ENCODE peak calls at places on chromosomes 12 and 14, in four cellular contexts. T is heart left ventricle, F is lower lobe of right lung, A is K562. W is an unnamed sample.

GRCh38 chr12:53474077-53474476 is 22.2 kb downstream of the PCBP2 start:
- DNase-seq in T (no peak), A (no peak), F (no peak), W (no peak)

GRCh38 chr14:96204151-96205058 is at the start of gene BDKRB2:
- DNase-seq in A (no peak), T (peak; percentile 61), F (peak; percentile 73), W (peak; percentile 91)

GRCh38 chr14:60653388-60653690 is 4.1 kb upstream of the SIX1 start:
- DNase-seq in A (no peak), T (no peak), F (no peak), W (no peak)

GRCh38 chr12:15700595-15700994 is 88.6 kb downstream of the EPS8 start:
- DNase-seq in T (no peak), A (no peak), F (no peak), W (no peak)

GRCh38 chr12:125210104-125210755 is 145.0 kb downstream of the AACS start:
- DNase-seq in F (no peak), A (no peak), T (no peak), W (no peak)

GRCh38 chr14:77574446-77575125 is 41.9 kb downstream of the SPTLC2 start:
- DNase-seq in T (no peak), A (no peak), F (no peak), W (no peak)

GRCh38 chr12:122856999-122857671 is 21.9 kb downstream of the HIP1R start:
- DNase-seq in T (no peak), A (no peak), F (no peak), W (peak; percentile 73)

GRCh38 chr12:125110641-125111360 is 45.6 kb downstream of the AACS start:
- DNase-seq in F (no peak), A (no peak), T (no peak), W (no peak)

GRCh38 chr14:99939421-99939820 is 125.8 kb upstream of the EVL start:
- DNase-seq in F (no peak), T (no peak), A (no peak), W (no peak)

GRCh38 chr14:103542545-103543088 is 13.6 kb downstream of the TRMT61A start:
- DNase-seq in A (no peak), T (peak; percentile 83), F (peak; percentile 77), W (peak; percentile 51)

GRCh38 chr12:3016191-3016590 is 57.0 kb downstream of the TEAD4 start:
- DNase-seq in A (no peak), T (peak; percentile 4), F (no peak), W (no peak)

GRCh38 chr14:69941768-69942742 is 62.8 kb downstream of the SMOC1 start:
- DNase-seq in A (no peak), T (no peak), F (no peak), W (no peak)

GRCh38 chr14:103279129-103280025 is 54.7 kb upstream of the EIF5 start:
- DNase-seq in A (no peak), F (no peak), T (no peak), W (no peak)

GRCh38 chr12:90024261-90024660 is 315.6 kb upstream of the ATP2B1 start:
- DNase-seq in A (no peak), T (no peak), F (no peak), W (no peak)

GRCh38 chr12:9071518-9071917 is 44.2 kb downstream of the A2M start:
- DNase-seq in T (no peak), F (no peak), A (no peak), W (no peak)

GRCh38 chr14:26808407-26808806 is 210.6 kb upstream of the NOVA1 start:
- DNase-seq in A (no peak), T (no peak), F (no peak), W (no peak)

GRCh38 chr14:106023411-106023810 is 497.0 kb downstream of the TMEM121 start:
- DNase-seq in A (no peak), F (no peak), T (no peak), W (no peak)

GRCh38 chr14:36068777-36069534 is 107.6 kb downstream of the PTCSC3 start:
- DNase-seq in T (no peak), A (no peak), F (no peak), W (no peak)

GRCh38 chr14:59251811-59252771 is 63.6 kb downstream of the DAAM1 start:
- DNase-seq in T (no peak), A (no peak), F (no peak), W (no peak)

GRCh38 chr14:59252772-59253500 is 64.5 kb downstream of the DAAM1 start:
- DNase-seq in T (no peak), A (no peak), F (no peak), W (no peak)

GRCh38 chr14:59253527-59253926 is 65.1 kb downstream of the DAAM1 start:
- DNase-seq in T (no peak), F (no peak), A (no peak), W (no peak)

GRCh38 chr14:59254911-59255545 is 66.6 kb downstream of the DAAM1 start:
- DNase-seq in F (no peak), A (no peak), T (no peak), W (peak; percentile 17)

GRCh38 chr14:59254146-59254910 is 65.9 kb downstream of the DAAM1 start:
- DNase-seq in A (no peak), T (peak; percentile 86), F (peak; percentile 65), W (peak; percentile 8)
- TF ChIP-seq CTCF in A (no peak), T (no peak), F (no peak), W (no peak)

GRCh38 chr12:6824962-6825381 is 3.2 kb upstream of the P3H3 start:
- DNase-seq in F (no peak), T (peak; percentile 18), A (no peak), W (no peak)
- H3K4me3 ChIP-seq in F (no peak overlapping the region), T (peak overlapping the region; percentile 29), A (no peak overlapping the region), W (no peak overlapping the region)

DNA sequence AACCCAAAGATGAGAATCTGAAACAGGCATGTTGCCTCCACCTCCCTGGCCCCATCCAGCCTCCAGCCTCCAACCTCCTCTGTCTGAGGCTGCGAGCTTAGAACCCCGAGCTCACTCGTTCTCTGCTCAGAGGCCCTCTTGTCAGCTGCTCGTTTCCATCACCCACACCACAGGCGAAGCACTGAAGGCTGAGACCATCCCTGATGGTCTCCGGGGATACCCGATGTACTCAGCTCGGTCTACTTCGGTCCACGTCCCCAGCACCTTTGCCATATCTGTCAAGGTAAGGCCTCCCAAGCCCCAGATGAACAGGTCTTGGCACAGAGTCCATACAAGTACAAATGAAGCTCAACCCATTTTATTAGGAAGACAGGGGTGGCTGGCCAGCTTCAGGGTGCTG is 72.4 kb downstream of the TTC7B start:
- DNase-seq in T (no peak), F (no peak), A (no peak), W (no peak)
- H3K36me3 ChIP-seq in T (no peaks in the 10 kb centered on the region), F (no peaks in the 10 kb centered on the region), A (peaks cover 14% of the 10 kb centered on the region), W (no peaks in the 10 kb centered on the region)

GRCh38 chr12:118714051-118714460 is 267.3 kb upstream of the SRRM4 start:
- DNase-seq in A (peak; percentile 50), T (no peak), F (no peak), W (peak; percentile 67)
- TF ChIP-seq CTCF in A (peak; percentile 73), T (no peak), F (peak; percentile 39), W (peak; percentile 80)

DNA sequence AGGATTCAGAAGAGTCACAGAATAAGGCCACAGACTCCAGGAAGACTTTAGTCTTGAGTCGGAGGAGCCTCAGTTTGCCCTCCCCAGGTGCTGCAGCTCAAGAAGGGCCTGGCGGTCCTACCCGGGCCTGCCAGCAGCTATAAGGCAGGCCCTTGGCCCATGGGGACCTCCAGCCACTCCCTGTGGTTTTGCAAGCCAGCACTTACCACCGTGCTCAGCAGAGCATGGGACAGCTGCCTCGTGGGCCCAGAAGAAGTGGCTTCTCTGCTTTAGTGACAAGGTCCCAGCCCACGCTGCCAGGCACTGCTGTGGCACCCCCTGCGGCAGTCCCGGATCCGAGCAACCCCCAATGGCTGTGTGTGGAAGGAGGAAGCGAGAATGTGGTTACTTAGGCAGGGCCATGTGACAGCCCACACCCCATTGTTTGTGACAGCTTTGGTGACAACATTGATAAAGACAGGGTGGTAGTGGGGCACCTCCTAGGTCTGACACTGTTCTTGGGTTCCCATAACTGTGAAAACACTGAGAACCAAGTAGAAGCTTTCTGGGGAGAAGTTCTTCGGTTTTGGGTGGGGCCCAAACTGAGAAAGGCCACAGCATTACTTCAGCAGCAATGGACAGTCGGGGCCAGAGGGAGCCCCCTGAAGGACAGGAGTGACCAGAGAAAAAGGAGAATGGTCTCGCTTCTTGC is at the start of gene SELPLG:
- DNase-seq in A (no peak), F (peak; percentile 95), T (peak; percentile 76), W (no peak)
- H3K4me3 ChIP-seq in A (no peak within 1 kb of the TSS), F (peak within 1 kb of the TSS; percentile 50), T (peak within 1 kb of the TSS; percentile 43), W (no peak within 1 kb of the TSS)

DNA sequence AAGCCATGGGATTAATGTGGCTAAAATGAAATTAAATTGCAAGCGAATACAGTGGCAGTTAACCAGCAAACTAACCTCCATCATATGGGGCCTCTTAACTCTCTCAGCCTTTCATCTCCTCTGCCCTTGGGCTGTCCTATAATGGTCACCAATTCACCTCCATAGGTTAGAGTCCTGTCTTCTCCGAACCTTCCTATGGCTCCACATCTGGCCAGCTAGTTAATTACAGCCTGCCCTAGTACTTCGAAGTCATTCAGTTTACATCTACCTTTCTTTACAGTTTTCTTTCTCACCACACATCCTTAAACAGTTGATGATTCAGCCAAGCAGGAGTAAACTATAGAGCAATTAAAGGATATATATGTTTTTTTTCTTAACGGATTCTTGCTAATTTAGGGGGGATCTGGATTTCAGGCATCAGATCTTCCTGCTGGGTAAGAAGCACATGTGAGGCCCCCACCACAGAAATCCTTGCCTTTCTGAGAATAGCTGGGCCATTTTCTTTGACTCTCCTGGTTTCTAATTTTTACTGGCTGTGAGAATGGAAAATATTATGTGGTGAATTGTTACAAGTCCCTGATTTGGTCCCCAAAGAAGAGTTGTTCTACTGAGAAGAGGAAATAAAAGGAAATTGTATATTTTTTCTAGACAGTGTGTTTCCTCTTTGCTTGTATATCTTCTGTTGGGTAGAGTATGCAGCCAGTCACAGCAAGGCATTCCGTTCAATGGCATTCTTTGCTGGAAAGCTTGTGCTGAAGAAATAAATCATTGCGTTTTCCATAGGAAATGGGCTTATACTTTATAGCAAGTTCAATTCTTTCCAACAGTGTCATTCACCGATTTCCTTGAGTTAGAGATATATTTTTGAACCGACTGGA is 16.7 kb downstream of the HMGA2 start:
- DNase-seq in A (no peak), F (no peak), T (no peak), W (no peak)
- H3K36me3 ChIP-seq in A (no peaks in the 10 kb centered on the region), F (no peaks in the 10 kb centered on the region), T (no peaks in the 10 kb centered on the region), W (no peaks in the 10 kb centered on the region)

GRCh38 chr12:131139363-131140068 is 185.8 kb downstream of the ADGRD1 start:
- DNase-seq in T (no peak), F (no peak), A (no peak), W (no peak)

GRCh38 chr12:131136539-131136872 is 182.8 kb downstream of the ADGRD1 start:
- DNase-seq in F (no peak), T (no peak), A (no peak), W (no peak)

GRCh38 chr12:131137009-131137835 is 183.5 kb downstream of the ADGRD1 start:
- DNase-seq in T (no peak), A (no peak), F (no peak), W (no peak)

GRCh38 chr12:131138638-131139362 is 185.1 kb downstream of the ADGRD1 start:
- DNase-seq in T (no peak), A (no peak), F (no peak), W (no peak)

GRCh38 chr12:131137836-131138637 is 184.3 kb downstream of the ADGRD1 start:
- DNase-seq in A (peak; percentile 46), T (no peak), F (no peak), W (peak; percentile 54)
- TF ChIP-seq CTCF in A (peak; percentile 49), T (no peak), F (no peak), W (peak; percentile 41)